ENCODE peak calls at places on chromosomes 2 and 18, in nine cellular contexts. O, P, M, Z, Q, L, S, J and I are unnamed samples.

GRCh38 chr2:170073288-170073687 is 104.7 kb upstream of the MYO3B start:
- DNase-seq in O (peak; percentile 17), P (no peak), M (no peak), Z (no peak), Q (peak; percentile 52), L (no peak), S (no peak), J (peak; percentile 94), I (no peak)

GRCh38 chr2:168354499-168354898 is 101.6 kb upstream of the CERS6 start:
- DNase-seq in O (no peak), P (no peak), M (no peak), Z (no peak), Q (no peak), L (no peak), S (no peak), J (no peak), I (no peak)

GRCh38 chr2:113156278-113157107 is 17.3 kb upstream of the PSD4 start:
- DNase-seq in O (no peak), P (no peak), M (no peak), Z (no peak), Q (peak; percentile 56), L (no peak), S (no peak), J (no peak), I (no peak)

GRCh38 chr2:58762176-58762781 is 521.2 kb upstream of the FANCL start:
- DNase-seq in O (peak; percentile 69), P (peak; percentile 81), M (no peak), Z (peak; percentile 38), Q (peak; percentile 67), L (peak; percentile 68), S (peak; percentile 31), J (peak; percentile 39), I (no peak)

GRCh38 chr2:33214436-33214835 is 262.0 kb upstream of the RASGRP3 start:
- DNase-seq in O (no peak), P (no peak), M (no peak), Z (no peak), Q (peak; percentile 92), L (no peak), S (no peak), J (peak; percentile 97), I (no peak)

GRCh38 chr2:96739051-96739632 is 722 bp downstream of the LMAN2L start:
- DNase-seq in O (no peak), P (no peak), M (no peak), Z (no peak), Q (no peak), L (peak; percentile 14), S (no peak), J (no peak), I (no peak)

GRCh38 chr2:26401739-26402541 is at the start of gene DRC1:
- DNase-seq in O (peak; percentile 73), P (peak; percentile 77), M (no peak), Z (peak; percentile 37), Q (peak; percentile 61), L (peak; percentile 61), S (peak; percentile 51), J (peak; percentile 70), I (no peak)

GRCh38 chr2:47225061-47225783 is 70.1 kb upstream of the STPG4 start:
- DNase-seq in O (peak; percentile 97), P (no peak), M (no peak), Z (peak; percentile 29), Q (no peak), L (peak; percentile 96), S (no peak), J (peak; percentile 93), I (no peak)

GRCh38 chr18:79889569-79889968 is 61.9 kb downstream of the SLC66A2 start:
- DNase-seq in O (no peak), P (no peak), M (no peak), Z (no peak), Q (no peak), L (no peak), S (no peak), J (no peak), I (no peak)

GRCh38 chr18:10457798-10458197 is 3.4 kb downstream of the APCDD1 start:
- DNase-seq in O (no peak), P (no peak), M (no peak), Z (no peak), Q (no peak), L (no peak), S (no peak), J (no peak), I (no peak)

GRCh38 chr2:37191253-37191652 is 2.8 kb upstream of the SULT6B1 start:
- DNase-seq in O (no peak), P (no peak), M (no peak), Z (no peak), Q (no peak), L (no peak), S (no peak), J (no peak), I (no peak)

GRCh38 chr2:178579006-178579405 is 98.7 kb downstream of the PLEKHA3 start:
- DNase-seq in O (peak; percentile 27), P (no peak), M (no peak), Z (peak; percentile 6), Q (no peak), L (peak; percentile 66), S (no peak), J (no peak), I (no peak)

GRCh38 chr2:70994055-70994444 is 623 bp downstream of the TEX261 start:
- DNase-seq in O (peak; percentile 24), P (no peak), M (no peak), Z (no peak), Q (peak; percentile 10), L (peak; percentile 50), S (no peak), J (peak; percentile 26), I (no peak)

GRCh38 chr2:102796337-102796736 is 34.5 kb downstream of the TMEM182 start:
- DNase-seq in O (no peak), P (no peak), M (no peak), Z (no peak), Q (no peak), L (no peak), S (no peak), J (no peak), I (no peak)

GRCh38 chr2:169184074-169184473 is 114.7 kb downstream of the DHRS9 start:
- DNase-seq in O (peak; percentile 10), P (no peak), M (no peak), Z (no peak), Q (peak; percentile 75), L (peak; percentile 64), S (no peak), J (peak; percentile 50), I (no peak)

GRCh38 chr2:210662557-210662956 is 106.2 kb downstream of the CPS1 start:
- DNase-seq in O (no peak), P (no peak), M (no peak), Z (no peak), Q (no peak), L (no peak), S (no peak), J (no peak), I (no peak)

GRCh38 chr2:1675633-1676032 is 68.7 kb downstream of the PXDN start:
- DNase-seq in O (peak; percentile 97), P (no peak), M (no peak), Z (peak; percentile 36), Q (peak; percentile 99), L (peak; percentile 98), S (no peak), J (peak; percentile 79), I (no peak)

GRCh38 chr2:224561234-224562005 is 23.7 kb downstream of the CUL3 start:
- DNase-seq in O (no peak), P (no peak), M (no peak), Z (no peak), Q (no peak), L (no peak), S (no peak), J (no peak), I (no peak)

GRCh38 chr2:111194835-111195621 is 74.3 kb downstream of the BCL2L11 start:
- DNase-seq in O (no peak), P (no peak), M (no peak), Z (no peak), Q (no peak), L (no peak), S (no peak), J (no peak), I (no peak)

GRCh38 chr2:197209274-197209673 is 101.3 kb downstream of the ANKRD44 start:
- DNase-seq in O (no peak), P (no peak), M (no peak), Z (no peak), Q (no peak), L (no peak), S (no peak), J (no peak), I (no peak)

GRCh38 chr2:128600606-128601297 is 282.1 kb upstream of the HS6ST1 start:
- DNase-seq in O (no peak), P (no peak), M (no peak), Z (no peak), Q (no peak), L (no peak), S (no peak), J (no peak), I (peak; percentile 14)

GRCh38 chr2:191115801-191116200 is 35.0 kb downstream of the STAT4 start:
- DNase-seq in O (peak; percentile 20), P (no peak), M (no peak), Z (no peak), Q (peak; percentile 68), L (peak; percentile 59), S (no peak), J (no peak), I (no peak)

GRCh38 chr18:13527256-13527655 is 199.1 kb downstream of the FAM210A start:
- DNase-seq in O (no peak), P (no peak), M (no peak), Z (no peak), Q (no peak), L (no peak), S (no peak), J (no peak), I (no peak)

GRCh38 chr2:28225472-28225915 is 167.2 kb upstream of the FOSL2 start:
- DNase-seq in O (no peak), P (no peak), M (no peak), Z (no peak), Q (no peak), L (no peak), S (no peak), J (no peak), I (no peak)

GRCh38 chr2:8495189-8495855 is 186.5 kb upstream of the ID2 start:
- DNase-seq in O (no peak), P (no peak), M (no peak), Z (no peak), Q (no peak), L (no peak), S (no peak), J (no peak), I (no peak)

GRCh38 chr2:221518201-221518936 is 53.7 kb downstream of the EPHA4 start:
- DNase-seq in O (peak; percentile 25), P (no peak), M (no peak), Z (no peak), Q (peak; percentile 79), L (peak; percentile 66), S (no peak), J (peak; percentile 71), I (peak; percentile 20)

GRCh38 chr2:74026674-74027294 is 42.1 kb downstream of the TET3 start:
- DNase-seq in O (no peak), P (no peak), M (no peak), Z (no peak), Q (no peak), L (no peak), S (no peak), J (no peak), I (no peak)

GRCh38 chr2:38191516-38191915 is 115.6 kb upstream of the CYP1B1 start:
- DNase-seq in O (no peak), P (no peak), M (no peak), Z (no peak), Q (peak; percentile 50), L (no peak), S (no peak), J (no peak), I (no peak)

GRCh38 chr18:24817150-24818068 is 357.0 kb downstream of the HRH4 start:
- DNase-seq in O (no peak), P (no peak), M (no peak), Z (no peak), Q (no peak), L (no peak), S (no peak), J (no peak), I (no peak)

GRCh38 chr2:216279459-216279858 is 92.8 kb downstream of the MARCHF4 start:
- DNase-seq in O (no peak), P (no peak), M (no peak), Z (no peak), Q (no peak), L (no peak), S (no peak), J (no peak), I (no peak)

GRCh38 chr18:25898965-25899364 is 191.4 kb downstream of the SS18 start:
- DNase-seq in O (no peak), P (no peak), M (no peak), Z (no peak), Q (no peak), L (no peak), S (no peak), J (no peak), I (no peak)